ENCODE peak calls at places on chromosomes 5 and 9, in six cellular contexts. One of them, this sample, is unnamed.

GRCh38 chr9:98888794-98889495 is 54.8 kb upstream of the COL15A1 start:
- DNase-seq in esophagus squamous epithelium: no peak
- DNase-seq in dorsolateral prefrontal cortex: no peak
- DNase-seq in fibroblast of lung: peak; percentile 50
- DNase-seq in HL-60: no peak
- DNase-seq in fibroblast of the aortic adventitia: peak; percentile 80
- DNase-seq in this sample: no peak

GRCh38 chr5:132501961-132502931 is 11.7 kb upstream of the IRF1 start:
- DNase-seq in esophagus squamous epithelium: no peak
- DNase-seq in dorsolateral prefrontal cortex: peak; percentile 63
- DNase-seq in fibroblast of lung: no peak
- DNase-seq in HL-60: no peak
- DNase-seq in fibroblast of the aortic adventitia: peak; percentile 37
- DNase-seq in this sample: no peak

GRCh38 chr9:84953797-84954695 is 284.5 kb downstream of the NTRK2 start:
- DNase-seq in esophagus squamous epithelium: no peak
- DNase-seq in dorsolateral prefrontal cortex: peak; percentile 87
- DNase-seq in fibroblast of lung: peak; percentile 3
- DNase-seq in HL-60: peak; percentile 64
- DNase-seq in fibroblast of the aortic adventitia: peak; percentile 11
- DNase-seq in this sample: peak; percentile 24

GRCh38 chr9:85723220-85723619 is 18.5 kb downstream of the AGTPBP1 start:
- DNase-seq in esophagus squamous epithelium: no peak
- DNase-seq in dorsolateral prefrontal cortex: peak; percentile 45
- DNase-seq in fibroblast of lung: no peak
- DNase-seq in HL-60: no peak
- DNase-seq in fibroblast of the aortic adventitia: no peak
- DNase-seq in this sample: no peak

GRCh38 chr5:33008751-33009418 is 297.8 kb downstream of the NPR3 start:
- DNase-seq in esophagus squamous epithelium: no peak
- DNase-seq in dorsolateral prefrontal cortex: no peak
- DNase-seq in fibroblast of lung: no peak
- DNase-seq in HL-60: no peak
- DNase-seq in fibroblast of the aortic adventitia: no peak
- DNase-seq in this sample: no peak

GRCh38 chr5:155091063-155091648 is 77.6 kb downstream of the KIF4B start:
- DNase-seq in esophagus squamous epithelium: no peak
- DNase-seq in dorsolateral prefrontal cortex: no peak
- DNase-seq in fibroblast of lung: no peak
- DNase-seq in HL-60: no peak
- DNase-seq in fibroblast of the aortic adventitia: peak; percentile 9
- DNase-seq in this sample: no peak

GRCh38 chr5:31948006-31948405 is 226.1 kb downstream of the GOLPH3 start:
- DNase-seq in esophagus squamous epithelium: no peak
- DNase-seq in dorsolateral prefrontal cortex: no peak
- DNase-seq in fibroblast of lung: no peak
- DNase-seq in HL-60: no peak
- DNase-seq in fibroblast of the aortic adventitia: no peak
- DNase-seq in this sample: no peak

GRCh38 chr5:169097374-169097831 is 203.5 kb downstream of the SLIT3 start:
- DNase-seq in esophagus squamous epithelium: no peak
- DNase-seq in dorsolateral prefrontal cortex: no peak
- DNase-seq in fibroblast of lung: no peak
- DNase-seq in HL-60: no peak
- DNase-seq in fibroblast of the aortic adventitia: peak; percentile 26
- DNase-seq in this sample: no peak

GRCh38 chr9:114919611-114920010 is 10.8 kb downstream of the TNFSF8 start:
- DNase-seq in esophagus squamous epithelium: no peak
- DNase-seq in dorsolateral prefrontal cortex: no peak
- DNase-seq in fibroblast of lung: no peak
- DNase-seq in HL-60: no peak
- DNase-seq in fibroblast of the aortic adventitia: no peak
- DNase-seq in this sample: no peak

GRCh38 chr5:95986937-95987520 is 25.4 kb upstream of the ELL2 start:
- DNase-seq in esophagus squamous epithelium: no peak
- DNase-seq in dorsolateral prefrontal cortex: no peak
- DNase-seq in fibroblast of lung: no peak
- DNase-seq in HL-60: no peak
- DNase-seq in fibroblast of the aortic adventitia: no peak
- DNase-seq in this sample: no peak

GRCh38 chr9:127931092-127931881 is 710 bp upstream of the PIP5KL1 start:
- DNase-seq in esophagus squamous epithelium: no peak
- DNase-seq in dorsolateral prefrontal cortex: no peak
- DNase-seq in fibroblast of lung: peak; percentile 79
- DNase-seq in HL-60: no peak
- DNase-seq in fibroblast of the aortic adventitia: peak; percentile 72
- DNase-seq in this sample: no peak

GRCh38 chr5:36177715-36178556 is 26.0 kb downstream of the SKP2 start:
- DNase-seq in esophagus squamous epithelium: no peak
- DNase-seq in dorsolateral prefrontal cortex: no peak
- DNase-seq in fibroblast of lung: peak; percentile 80
- DNase-seq in HL-60: no peak
- DNase-seq in fibroblast of the aortic adventitia: peak; percentile 79
- DNase-seq in this sample: no peak
- H3K4me3 ChIP-seq in esophagus squamous epithelium: no peak overlapping the region
- H3K4me3 ChIP-seq in dorsolateral prefrontal cortex: no peak overlapping the region
- H3K4me3 ChIP-seq in fibroblast of lung: no peak overlapping the region
- H3K4me3 ChIP-seq in HL-60: no peak overlapping the region
- H3K4me3 ChIP-seq in fibroblast of the aortic adventitia: no peak overlapping the region
- H3K4me3 ChIP-seq in this sample: no peak overlapping the region

GRCh38 chr9:104608336-104608735 is 2.9 kb upstream of the OR13C2 start:
- DNase-seq in esophagus squamous epithelium: no peak
- DNase-seq in dorsolateral prefrontal cortex: no peak
- DNase-seq in fibroblast of lung: no peak
- DNase-seq in HL-60: no peak
- DNase-seq in fibroblast of the aortic adventitia: no peak
- DNase-seq in this sample: no peak
- TF ChIP-seq CTCF in esophagus squamous epithelium: no peak
- TF ChIP-seq CTCF in dorsolateral prefrontal cortex: no peak
- TF ChIP-seq CTCF in fibroblast of lung: no peak
- TF ChIP-seq CTCF in HL-60: no peak
- TF ChIP-seq CTCF in fibroblast of the aortic adventitia: no peak
- TF ChIP-seq CTCF in this sample: no peak

GRCh38 chr9:72772641-72773040 is 180.2 kb downstream of the ALDH1A1 start:
- DNase-seq in esophagus squamous epithelium: no peak
- DNase-seq in dorsolateral prefrontal cortex: no peak
- DNase-seq in fibroblast of lung: peak; percentile 26
- DNase-seq in HL-60: no peak
- DNase-seq in fibroblast of the aortic adventitia: no peak
- DNase-seq in this sample: no peak
- H3K4me3 ChIP-seq in esophagus squamous epithelium: no peak overlapping the region
- H3K4me3 ChIP-seq in dorsolateral prefrontal cortex: no peak overlapping the region
- H3K4me3 ChIP-seq in fibroblast of lung: no peak overlapping the region
- H3K4me3 ChIP-seq in HL-60: no peak overlapping the region
- H3K4me3 ChIP-seq in fibroblast of the aortic adventitia: no peak overlapping the region
- H3K4me3 ChIP-seq in this sample: no peak overlapping the region

GRCh38 chr9:5628530-5629311 is at the start of gene RIC1:
- DNase-seq in esophagus squamous epithelium: peak; percentile 73
- DNase-seq in dorsolateral prefrontal cortex: peak; percentile 90
- DNase-seq in fibroblast of lung: peak; percentile 91
- DNase-seq in HL-60: peak; percentile 92
- DNase-seq in fibroblast of the aortic adventitia: peak; percentile 89
- DNase-seq in this sample: peak; percentile 55
- TF ChIP-seq CTCF in esophagus squamous epithelium: peak; percentile 15
- TF ChIP-seq CTCF in dorsolateral prefrontal cortex: peak; percentile 8
- TF ChIP-seq CTCF in fibroblast of lung: no peak
- TF ChIP-seq CTCF in HL-60: no peak
- TF ChIP-seq CTCF in fibroblast of the aortic adventitia: no peak
- TF ChIP-seq CTCF in this sample: no peak

DNA sequence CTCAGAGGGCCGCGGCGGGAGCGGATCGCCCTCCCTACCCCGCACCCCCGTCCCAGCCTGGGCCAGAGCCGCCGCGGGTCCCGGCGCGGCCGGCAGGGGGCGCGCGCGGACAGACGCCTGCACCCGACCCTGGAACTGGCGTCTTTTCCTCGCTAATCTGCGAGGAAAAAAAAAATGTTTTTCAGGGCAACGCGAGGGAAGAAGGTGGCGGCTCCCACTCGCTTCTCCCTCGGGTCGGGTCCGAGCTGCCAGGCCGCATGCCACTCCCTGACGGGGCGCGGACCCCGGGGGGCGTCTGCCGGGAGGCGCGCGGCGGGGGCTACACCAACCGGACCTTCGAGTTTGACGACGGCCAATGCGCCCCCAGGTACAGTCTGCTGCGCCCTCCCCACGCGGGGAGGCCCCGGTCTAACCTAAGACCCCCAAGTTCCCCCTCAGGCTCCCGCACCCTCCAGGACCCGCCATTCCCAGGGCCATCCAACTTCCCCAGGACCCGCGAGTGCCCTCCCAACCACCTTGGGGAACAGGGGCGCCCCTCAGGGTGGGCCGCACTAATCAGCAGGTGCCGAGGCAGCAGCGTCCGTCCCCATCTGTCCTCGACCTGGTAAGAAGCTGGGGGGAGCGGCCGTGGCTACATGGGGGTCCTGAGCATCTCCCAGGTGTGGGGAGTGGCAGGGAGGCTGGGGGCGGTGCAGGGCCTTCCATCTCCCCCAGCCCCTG is at the start of gene KCNT1:
- DNase-seq in esophagus squamous epithelium: no peak
- DNase-seq in dorsolateral prefrontal cortex: peak; percentile 57
- DNase-seq in fibroblast of lung: peak; percentile 25
- DNase-seq in HL-60: peak; percentile 16
- DNase-seq in fibroblast of the aortic adventitia: peak; percentile 34
- DNase-seq in this sample: no peak
- H3K4me3 ChIP-seq in esophagus squamous epithelium: peak within 1 kb of the TSS; percentile 23
- H3K4me3 ChIP-seq in dorsolateral prefrontal cortex: peak within 1 kb of the TSS; percentile 48
- H3K4me3 ChIP-seq in fibroblast of lung: no peak within 1 kb of the TSS
- H3K4me3 ChIP-seq in HL-60: no peak within 1 kb of the TSS
- H3K4me3 ChIP-seq in fibroblast of the aortic adventitia: no peak within 1 kb of the TSS
- H3K4me3 ChIP-seq in this sample: peak within 1 kb of the TSS; percentile 53

DNA sequence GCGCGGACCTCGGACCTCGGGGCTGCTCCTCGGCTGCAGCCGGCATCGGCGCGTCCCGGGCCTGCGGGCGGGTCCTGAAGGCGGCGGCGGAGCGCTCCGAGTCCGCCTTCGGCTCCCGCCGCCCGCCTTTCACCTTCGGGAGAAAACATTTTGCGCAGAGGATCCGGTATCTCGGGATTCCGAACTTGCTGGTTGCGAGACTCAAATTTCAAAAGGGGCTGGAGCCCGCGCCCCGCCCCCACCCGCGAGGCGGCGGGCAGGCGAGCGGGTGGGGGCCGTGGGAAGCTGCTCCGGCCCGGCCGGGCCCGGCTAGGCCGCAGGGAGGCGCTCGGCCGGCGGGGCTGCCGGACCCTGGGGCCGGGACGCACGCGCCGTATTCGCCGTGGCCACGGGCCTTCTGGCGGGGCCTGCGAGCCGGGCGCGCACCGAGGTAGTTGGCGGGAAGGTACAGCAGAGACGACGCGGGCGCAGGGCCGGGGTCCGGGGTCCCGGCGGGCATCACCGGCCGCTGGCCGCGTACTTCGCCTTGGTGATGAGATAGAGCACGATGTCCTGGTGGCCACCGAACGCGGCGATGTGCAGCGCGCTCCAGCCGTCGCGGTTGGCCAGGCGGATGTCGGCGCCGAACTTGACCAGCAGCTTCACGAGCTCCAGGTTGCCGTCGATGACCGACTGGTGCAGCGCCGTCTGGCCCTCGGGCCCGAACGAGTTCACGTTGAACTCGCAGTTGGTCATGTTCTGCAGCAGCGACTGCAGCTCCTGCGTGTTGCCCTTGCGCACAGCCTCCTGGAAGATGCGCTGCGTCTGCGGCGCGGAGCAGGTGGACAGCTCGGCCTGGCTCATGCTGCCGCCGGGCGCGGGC is 754 bp downstream of the NRARP start:
- DNase-seq in esophagus squamous epithelium: no peak
- DNase-seq in dorsolateral prefrontal cortex: no peak
- DNase-seq in fibroblast of lung: peak; percentile 36
- DNase-seq in HL-60: peak; percentile 36
- DNase-seq in fibroblast of the aortic adventitia: peak; percentile 25
- DNase-seq in this sample: no peak
- TF ChIP-seq CTCF in esophagus squamous epithelium: peak; percentile 25
- TF ChIP-seq CTCF in dorsolateral prefrontal cortex: peak; percentile 13
- TF ChIP-seq CTCF in fibroblast of lung: no peak
- TF ChIP-seq CTCF in HL-60: no peak
- TF ChIP-seq CTCF in fibroblast of the aortic adventitia: no peak
- TF ChIP-seq CTCF in this sample: no peak